ENCODE peak calls at places on chromosome 18, in seven cellular contexts. D is epithelial cell of prostate; C is MG63; T is stimulated activated CD4-positive, alpha-beta T cell treated with anti-CD3 and anti-CD28 coated beads, Interleukin-15, amount 100 ng/mL, for 48 hours; E is mucosa of descending colon; Q is B cell; Y is HT1080. O is an unnamed sample.

GRCh38 chr18:73948497-73948896 is 199.1 kb downstream of the FBXO15 start:
- DNase-seq in T (no peak), E (no peak), Q (no peak), Y (peak), D (no peak), C (no peak), O (no peak)

GRCh38 chr18:29501952-29502351 is 1325.0 kb upstream of the CDH2 start:
- DNase-seq in T (no peak), E (no peak), Q (no peak), Y (peak), C (no peak), D (peak), O (no peak)

GRCh38 chr18:79070486-79070885 is 1.3 kb downstream of the ATP9B start:
- DNase-seq in Q (no peak), C (no peak), T (no peak), E (no peak), D (no peak), Y (no peak), O (no peak)

GRCh38 chr18:25832008-25832604 is 258.3 kb downstream of the SS18 start:
- DNase-seq in Y (peak), D (no peak), E (no peak), Q (no peak), C (peak), T (no peak), O (peak)

GRCh38 chr18:37946324-37946723 is 380.7 kb upstream of the CELF4 start:
- DNase-seq in E (no peak), C (no peak), T (no peak), D (no peak), Q (no peak), Y (no peak), O (no peak)

GRCh38 chr18:55214534-55214933 is 255.3 kb upstream of the CCDC68 start:
- DNase-seq in D (no peak), Y (no peak), T (no peak), E (no peak), Q (no peak), C (no peak), O (no peak)

GRCh38 chr18:43625582-43625981 is 348.3 kb upstream of the SYT4 start:
- DNase-seq in E (no peak), T (no peak), Q (no peak), D (no peak), Y (no peak), C (no peak), O (no peak)

GRCh38 chr18:39862341-39862740 is 2092.7 kb upstream of the PIK3C3 start:
- DNase-seq in Q (no peak), C (peak), T (no peak), D (no peak), Y (peak), E (no peak), O (no peak)

GRCh38 chr18:28193177-28193778 is 16.3 kb upstream of the CDH2 start:
- DNase-seq in Y (no peak), Q (no peak), T (no peak), E (no peak), D (no peak), C (no peak), O (no peak)

GRCh38 chr18:46387426-46388131 is 269.4 kb downstream of the LOXHD1 start:
- DNase-seq in Q (no peak), E (no peak), Y (no peak), D (peak), C (no peak), T (no peak), O (no peak)

GRCh38 chr18:63683152-63683551 is 19.6 kb upstream of the SERPINB11 start:
- DNase-seq in C (peak), Y (peak), T (no peak), Q (no peak), E (no peak), D (peak), O (no peak)

GRCh38 chr18:23188391-23188790 is 53.1 kb downstream of the CABLES1 start:
- DNase-seq in D (no peak), Y (peak), C (no peak), T (no peak), Q (no peak), E (no peak), O (no peak)

GRCh38 chr18:79439201-79440023 is 43.7 kb downstream of the NFATC1 start:
- DNase-seq in D (no peak), E (no peak), C (peak), T (peak), Y (no peak), Q (no peak), O (no peak)